ENCODE peak calls at places on chromosomes 6 and 20, in ten cellular contexts. One of them, this sample, is unnamed.

GRCh38 chr6:32840604-32841246 is 2.2 kb upstream of the TAP2 start:
- DNase-seq in cardiac muscle cell: no peak
- DNase-seq in type B pancreatic cell: no peak
- DNase-seq in AG09309: no peak
- DNase-seq in PC-9: no peak
- DNase-seq in fibroblast of pulmonary artery: no peak
- DNase-seq in WTC11: no peak
- DNase-seq in fibroblast of lung: no peak
- DNase-seq in bronchial epithelial cell: no peak
- DNase-seq in uterus: no peak
- DNase-seq in this sample: no peak

GRCh38 chr6:42556462-42556861 is 7.4 kb upstream of the UBR2 start:
- DNase-seq in uterus: no peak
- DNase-seq in PC-9: no peak
- DNase-seq in type B pancreatic cell: no peak
- DNase-seq in fibroblast of lung: no peak
- DNase-seq in WTC11: no peak
- DNase-seq in fibroblast of pulmonary artery: no peak
- DNase-seq in cardiac muscle cell: no peak
- DNase-seq in AG09309: no peak
- DNase-seq in bronchial epithelial cell: no peak
- DNase-seq in this sample: no peak

GRCh38 chr20:59087829-59088433 is 45.3 kb upstream of the PRELID3B start:
- DNase-seq in fibroblast of lung: peak
- DNase-seq in cardiac muscle cell: peak
- DNase-seq in fibroblast of pulmonary artery: peak
- DNase-seq in bronchial epithelial cell: peak
- DNase-seq in WTC11: peak
- DNase-seq in type B pancreatic cell: peak
- DNase-seq in uterus: peak
- DNase-seq in AG09309: no peak
- DNase-seq in PC-9: peak
- DNase-seq in this sample: peak

GRCh38 chr20:60117040-60117439 is 158.8 kb downstream of the CDH26 start:
- DNase-seq in fibroblast of lung: no peak
- DNase-seq in fibroblast of pulmonary artery: no peak
- DNase-seq in type B pancreatic cell: no peak
- DNase-seq in bronchial epithelial cell: no peak
- DNase-seq in uterus: no peak
- DNase-seq in AG09309: peak
- DNase-seq in cardiac muscle cell: no peak
- DNase-seq in PC-9: no peak
- DNase-seq in WTC11: no peak
- DNase-seq in this sample: no peak

GRCh38 chr20:58366866-58367265 is 22.2 kb upstream of the VAPB start:
- DNase-seq in type B pancreatic cell: no peak
- DNase-seq in uterus: no peak
- DNase-seq in WTC11: no peak
- DNase-seq in PC-9: no peak
- DNase-seq in AG09309: no peak
- DNase-seq in cardiac muscle cell: no peak
- DNase-seq in fibroblast of pulmonary artery: no peak
- DNase-seq in bronchial epithelial cell: no peak
- DNase-seq in fibroblast of lung: peak
- DNase-seq in this sample: no peak

GRCh38 chr20:4985658-4986057 is 15.7 kb downstream of the SLC23A2 start:
- DNase-seq in cardiac muscle cell: no peak
- DNase-seq in uterus: no peak
- DNase-seq in AG09309: no peak
- DNase-seq in bronchial epithelial cell: no peak
- DNase-seq in PC-9: no peak
- DNase-seq in WTC11: no peak
- DNase-seq in type B pancreatic cell: no peak
- DNase-seq in fibroblast of lung: no peak
- DNase-seq in fibroblast of pulmonary artery: no peak
- DNase-seq in this sample: no peak

GRCh38 chr6:42228305-42228704 is 10.6 kb upstream of the MRPS10 start:
- DNase-seq in uterus: no peak
- DNase-seq in type B pancreatic cell: no peak
- DNase-seq in WTC11: no peak
- DNase-seq in AG09309: no peak
- DNase-seq in fibroblast of lung: no peak
- DNase-seq in cardiac muscle cell: no peak
- DNase-seq in fibroblast of pulmonary artery: no peak
- DNase-seq in PC-9: no peak
- DNase-seq in bronchial epithelial cell: no peak
- DNase-seq in this sample: no peak

GRCh38 chr6:128277379-128277778 is 243.0 kb downstream of the PTPRK start:
- DNase-seq in PC-9: no peak
- DNase-seq in bronchial epithelial cell: no peak
- DNase-seq in fibroblast of lung: no peak
- DNase-seq in uterus: no peak
- DNase-seq in AG09309: no peak
- DNase-seq in type B pancreatic cell: no peak
- DNase-seq in WTC11: no peak
- DNase-seq in cardiac muscle cell: no peak
- DNase-seq in fibroblast of pulmonary artery: no peak
- DNase-seq in this sample: no peak

GRCh38 chr6:108581237-108581931 is 20.7 kb downstream of the FOXO3 start:
- DNase-seq in uterus: peak
- DNase-seq in fibroblast of pulmonary artery: peak
- DNase-seq in WTC11: no peak
- DNase-seq in PC-9: peak
- DNase-seq in AG09309: no peak
- DNase-seq in type B pancreatic cell: no peak
- DNase-seq in bronchial epithelial cell: peak
- DNase-seq in fibroblast of lung: peak
- DNase-seq in cardiac muscle cell: peak
- DNase-seq in this sample: peak

GRCh38 chr6:46491201-46491788 is at the start of gene RCAN2:
- DNase-seq in fibroblast of lung: peak
- DNase-seq in bronchial epithelial cell: peak
- DNase-seq in AG09309: no peak
- DNase-seq in uterus: peak
- DNase-seq in type B pancreatic cell: peak
- DNase-seq in fibroblast of pulmonary artery: peak
- DNase-seq in PC-9: peak
- DNase-seq in cardiac muscle cell: peak
- DNase-seq in WTC11: peak
- DNase-seq in this sample: peak

GRCh38 chr6:126064257-126064993 is 78.1 kb downstream of the TRMT11 start:
- DNase-seq in PC-9: no peak
- DNase-seq in fibroblast of pulmonary artery: no peak
- DNase-seq in fibroblast of lung: peak
- DNase-seq in cardiac muscle cell: no peak
- DNase-seq in WTC11: no peak
- DNase-seq in bronchial epithelial cell: no peak
- DNase-seq in uterus: no peak
- DNase-seq in AG09309: no peak
- DNase-seq in type B pancreatic cell: no peak
- DNase-seq in this sample: no peak

GRCh38 chr6:126664271-126664670 is 324.4 kb downstream of the CENPW start:
- DNase-seq in type B pancreatic cell: no peak
- DNase-seq in AG09309: no peak
- DNase-seq in PC-9: no peak
- DNase-seq in uterus: no peak
- DNase-seq in bronchial epithelial cell: no peak
- DNase-seq in WTC11: no peak
- DNase-seq in fibroblast of lung: peak
- DNase-seq in cardiac muscle cell: no peak
- DNase-seq in fibroblast of pulmonary artery: peak
- DNase-seq in this sample: no peak

GRCh38 chr20:10093087-10093591 is 58.4 kb downstream of the ANKEF1 start:
- DNase-seq in PC-9: peak
- DNase-seq in uterus: no peak
- DNase-seq in cardiac muscle cell: peak
- DNase-seq in type B pancreatic cell: no peak
- DNase-seq in fibroblast of lung: peak
- DNase-seq in AG09309: no peak
- DNase-seq in fibroblast of pulmonary artery: peak
- DNase-seq in bronchial epithelial cell: peak
- DNase-seq in WTC11: no peak
- DNase-seq in this sample: peak

GRCh38 chr6:32973144-32973854 is 4.9 kb downstream of the BRD2 start:
- DNase-seq in bronchial epithelial cell: no peak
- DNase-seq in uterus: peak
- DNase-seq in PC-9: peak
- DNase-seq in WTC11: peak
- DNase-seq in AG09309: no peak
- DNase-seq in fibroblast of pulmonary artery: peak
- DNase-seq in type B pancreatic cell: no peak
- DNase-seq in cardiac muscle cell: no peak
- DNase-seq in fibroblast of lung: peak
- DNase-seq in this sample: peak

GRCh38 chr6:27407153-27407814 is 18.7 kb downstream of the ZNF391 start:
- DNase-seq in fibroblast of pulmonary artery: no peak
- DNase-seq in bronchial epithelial cell: no peak
- DNase-seq in fibroblast of lung: no peak
- DNase-seq in type B pancreatic cell: no peak
- DNase-seq in WTC11: no peak
- DNase-seq in AG09309: no peak
- DNase-seq in cardiac muscle cell: no peak
- DNase-seq in PC-9: no peak
- DNase-seq in uterus: no peak
- DNase-seq in this sample: no peak

GRCh38 chr6:63319911-63320310 is at the start of gene LGSN:
- DNase-seq in type B pancreatic cell: no peak
- DNase-seq in PC-9: no peak
- DNase-seq in uterus: no peak
- DNase-seq in fibroblast of pulmonary artery: no peak
- DNase-seq in bronchial epithelial cell: no peak
- DNase-seq in AG09309: no peak
- DNase-seq in cardiac muscle cell: no peak
- DNase-seq in fibroblast of lung: no peak
- DNase-seq in WTC11: no peak
- DNase-seq in this sample: no peak

DNA sequence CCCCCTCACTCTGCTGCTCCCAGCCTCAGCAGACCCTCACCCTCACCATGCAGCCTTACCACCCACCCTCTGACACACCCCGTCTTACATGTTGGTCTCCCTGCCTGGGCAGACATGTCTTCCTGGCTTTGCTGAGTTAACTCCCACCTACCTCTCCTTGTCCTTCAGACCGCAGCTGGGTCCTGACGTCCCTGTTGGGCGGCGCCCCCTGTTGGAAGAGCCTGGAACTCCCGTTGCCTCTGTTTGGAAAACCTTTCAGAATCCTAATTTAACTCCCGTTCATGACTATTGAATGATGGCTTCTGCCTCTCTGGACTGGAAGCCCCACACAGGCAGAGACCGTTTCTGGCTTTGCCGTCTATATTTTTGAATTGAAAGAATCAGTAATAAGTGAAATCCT is 245.1 kb downstream of the MYLK4 start:
- DNase-seq in fibroblast of pulmonary artery: no peak
- DNase-seq in bronchial epithelial cell: no peak
- DNase-seq in uterus: no peak
- DNase-seq in type B pancreatic cell: peak
- DNase-seq in WTC11: peak
- DNase-seq in fibroblast of lung: no peak
- DNase-seq in PC-9: no peak
- DNase-seq in AG09309: no peak
- DNase-seq in cardiac muscle cell: peak
- DNase-seq in this sample: peak
- TF ChIP-seq CTCF in fibroblast of pulmonary artery: peak
- TF ChIP-seq CTCF in bronchial epithelial cell: peak
- TF ChIP-seq CTCF in uterus: no peak
- TF ChIP-seq CTCF in type B pancreatic cell: peak
- TF ChIP-seq CTCF in WTC11: peak
- TF ChIP-seq CTCF in fibroblast of lung: peak
- TF ChIP-seq CTCF in PC-9: peak
- TF ChIP-seq CTCF in AG09309: peak
- TF ChIP-seq CTCF in cardiac muscle cell: peak
- TF ChIP-seq CTCF in this sample: peak

GRCh38 chr20:11652128-11652527 is 265.6 kb upstream of the BTBD3 start:
- DNase-seq in AG09309: no peak
- DNase-seq in WTC11: no peak
- DNase-seq in fibroblast of pulmonary artery: no peak
- DNase-seq in cardiac muscle cell: no peak
- DNase-seq in type B pancreatic cell: no peak
- DNase-seq in uterus: no peak
- DNase-seq in bronchial epithelial cell: no peak
- DNase-seq in fibroblast of lung: no peak
- DNase-seq in PC-9: no peak
- DNase-seq in this sample: no peak

GRCh38 chr20:11651647-11652046 is 266.0 kb upstream of the BTBD3 start:
- DNase-seq in fibroblast of pulmonary artery: no peak
- DNase-seq in cardiac muscle cell: no peak
- DNase-seq in PC-9: no peak
- DNase-seq in uterus: no peak
- DNase-seq in WTC11: no peak
- DNase-seq in AG09309: no peak
- DNase-seq in fibroblast of lung: no peak
- DNase-seq in type B pancreatic cell: no peak
- DNase-seq in bronchial epithelial cell: no peak
- DNase-seq in this sample: no peak

GRCh38 chr20:11651138-11651537 is 266.6 kb upstream of the BTBD3 start:
- DNase-seq in uterus: no peak
- DNase-seq in fibroblast of pulmonary artery: no peak
- DNase-seq in fibroblast of lung: no peak
- DNase-seq in bronchial epithelial cell: no peak
- DNase-seq in PC-9: no peak
- DNase-seq in WTC11: no peak
- DNase-seq in AG09309: no peak
- DNase-seq in cardiac muscle cell: no peak
- DNase-seq in type B pancreatic cell: no peak
- DNase-seq in this sample: no peak

GRCh38 chr20:11646359-11646758 is 271.3 kb upstream of the BTBD3 start:
- DNase-seq in cardiac muscle cell: no peak
- DNase-seq in AG09309: no peak
- DNase-seq in type B pancreatic cell: no peak
- DNase-seq in uterus: no peak
- DNase-seq in bronchial epithelial cell: no peak
- DNase-seq in PC-9: no peak
- DNase-seq in fibroblast of lung: no peak
- DNase-seq in WTC11: peak
- DNase-seq in fibroblast of pulmonary artery: no peak
- DNase-seq in this sample: no peak
- TF ChIP-seq CTCF in cardiac muscle cell: no peak
- TF ChIP-seq CTCF in AG09309: no peak
- TF ChIP-seq CTCF in type B pancreatic cell: no peak
- TF ChIP-seq CTCF in uterus: no peak
- TF ChIP-seq CTCF in bronchial epithelial cell: no peak
- TF ChIP-seq CTCF in PC-9: no peak
- TF ChIP-seq CTCF in fibroblast of lung: no peak
- TF ChIP-seq CTCF in WTC11: no peak
- TF ChIP-seq CTCF in fibroblast of pulmonary artery: no peak
- TF ChIP-seq CTCF in this sample: no peak

GRCh38 chr6:2938632-2939083 is 32.7 kb downstream of the SERPINB6 start:
- DNase-seq in PC-9: no peak
- DNase-seq in uterus: no peak
- DNase-seq in fibroblast of pulmonary artery: peak
- DNase-seq in WTC11: no peak
- DNase-seq in AG09309: no peak
- DNase-seq in type B pancreatic cell: peak
- DNase-seq in cardiac muscle cell: no peak
- DNase-seq in fibroblast of lung: no peak
- DNase-seq in bronchial epithelial cell: no peak
- DNase-seq in this sample: no peak
- TF ChIP-seq CTCF in PC-9: no peak
- TF ChIP-seq CTCF in uterus: no peak
- TF ChIP-seq CTCF in fibroblast of pulmonary artery: peak
- TF ChIP-seq CTCF in WTC11: peak
- TF ChIP-seq CTCF in AG09309: no peak
- TF ChIP-seq CTCF in type B pancreatic cell: no peak
- TF ChIP-seq CTCF in cardiac muscle cell: peak
- TF ChIP-seq CTCF in fibroblast of lung: no peak
- TF ChIP-seq CTCF in bronchial epithelial cell: no peak
- TF ChIP-seq CTCF in this sample: no peak

GRCh38 chr20:46021361-46022359 is 7.4 kb upstream of the SLC12A5 start:
- DNase-seq in bronchial epithelial cell: no peak
- DNase-seq in cardiac muscle cell: peak
- DNase-seq in uterus: no peak
- DNase-seq in fibroblast of pulmonary artery: peak
- DNase-seq in PC-9: peak
- DNase-seq in type B pancreatic cell: peak
- DNase-seq in fibroblast of lung: no peak
- DNase-seq in AG09309: no peak
- DNase-seq in WTC11: peak
- DNase-seq in this sample: peak
- TF ChIP-seq CTCF in bronchial epithelial cell: no peak
- TF ChIP-seq CTCF in cardiac muscle cell: no peak
- TF ChIP-seq CTCF in uterus: no peak
- TF ChIP-seq CTCF in fibroblast of pulmonary artery: no peak
- TF ChIP-seq CTCF in PC-9: peak
- TF ChIP-seq CTCF in type B pancreatic cell: no peak
- TF ChIP-seq CTCF in fibroblast of lung: no peak
- TF ChIP-seq CTCF in AG09309: no peak
- TF ChIP-seq CTCF in WTC11: no peak
- TF ChIP-seq CTCF in this sample: peak

This sample was measured in BE2C.